ENCODE peak calls at places on chromosomes 13 and 19, in five cellular contexts. N, I, M, L and P are unnamed samples.

GRCh38 chr13:27868639-27869435 is 51.0 kb upstream of the PDX1 start:
- DNase-seq in N (peak; percentile 6), I (no peak), M (peak; percentile 2), L (no peak), P (peak; percentile 8)

GRCh38 chr19:40348961-40349507 is 539 bp downstream of the PLD3 start:
- DNase-seq in N (no peak), I (peak; percentile 60), M (no peak), L (peak; percentile 8), P (peak; percentile 43)

GRCh38 chr19:37698216-37698615 is 21.3 kb downstream of the ZNF607 start:
- DNase-seq in N (no peak), I (peak; percentile 22), M (no peak), L (no peak), P (no peak)

GRCh38 chr19:34494601-34495000 is 13.0 kb downstream of the WTIP start:
- DNase-seq in N (no peak), I (no peak), M (no peak), L (no peak), P (no peak)

GRCh38 chr13:46015374-46015773 is 37.2 kb downstream of the ZC3H13 start:
- DNase-seq in N (no peak), I (peak; percentile 12), M (no peak), L (peak; percentile 5), P (no peak)

GRCh38 chr19:31127132-31127967 is 221.9 kb downstream of the TSHZ3 start:
- DNase-seq in N (no peak), I (peak; percentile 98), M (peak; percentile 52), L (peak; percentile 90), P (peak; percentile 66)

GRCh38 chr19:30222428-30222873 is 149.7 kb upstream of the ZNF536 start:
- DNase-seq in N (peak; percentile 55), I (no peak), M (no peak), L (no peak), P (no peak)

GRCh38 chr13:49938921-49939320 is 2.8 kb upstream of the SPRYD7 start:
- DNase-seq in N (no peak), I (no peak), M (no peak), L (no peak), P (no peak)

GRCh38 chr13:98142427-98143156 is at the start of gene FARP1:
- DNase-seq in N (peak; percentile 91), I (peak; percentile 64), M (no peak), L (no peak), P (peak; percentile 80)

GRCh38 chr19:2338751-2339643 is 10.5 kb downstream of the SPPL2B start:
- DNase-seq in N (no peak), I (no peak), M (no peak), L (no peak), P (no peak)

GRCh38 chr13:79085021-79085420 is 321.0 kb downstream of the RBM26 start:
- DNase-seq in N (no peak), I (no peak), M (no peak), L (no peak), P (no peak)

GRCh38 chr13:113652404-113653263 is 5.4 kb downstream of the ATP4B start:
- DNase-seq in N (no peak), I (no peak), M (no peak), L (no peak), P (no peak)

GRCh38 chr13:38024431-38024830 is 154.9 kb upstream of the TRPC4 start:
- DNase-seq in N (no peak), I (peak; percentile 51), M (no peak), L (no peak), P (no peak)

GRCh38 chr19:1156830-1157615 is 17.0 kb downstream of the SBNO2 start:
- DNase-seq in N (no peak), I (no peak), M (no peak), L (no peak), P (no peak)

GRCh38 chr13:100890645-100891044 is 216.1 kb upstream of the TMTC4 start:
- DNase-seq in N (no peak), I (no peak), M (no peak), L (no peak), P (no peak)

GRCh38 chr13:70104481-70104880 is 3.1 kb upstream of the ATXN8OS start:
- DNase-seq in N (no peak), I (no peak), M (no peak), L (no peak), P (no peak)

GRCh38 chr19:1279782-1280341 is 4.5 kb downstream of the FAM174C start:
- DNase-seq in N (peak; percentile 87), I (peak; percentile 63), M (no peak), L (no peak), P (peak; percentile 82)

GRCh38 chr13:20272571-20273171 is 40.6 kb upstream of the GJB6 start:
- DNase-seq in N (no peak), I (no peak), M (no peak), L (no peak), P (no peak)

GRCh38 chr13:109568273-109568900 is 218.0 kb downstream of the IRS2 start:
- DNase-seq in N (no peak), I (no peak), M (no peak), L (no peak), P (no peak)

GRCh38 chr19:5679289-5680082 is 830 bp downstream of the MICOS13 start:
- DNase-seq in N (no peak), I (no peak), M (no peak), L (no peak), P (no peak)

GRCh38 chr19:14088634-14089411 is 1.7 kb downstream of the SAMD1 start:
- DNase-seq in N (no peak), I (no peak), M (no peak), L (no peak), P (no peak)

GRCh38 chr13:113351514-113352026 is 12.4 kb downstream of the GRTP1 start:
- DNase-seq in N (no peak), I (no peak), M (no peak), L (no peak), P (no peak)

GRCh38 chr19:12526542-12526941 is 24.7 kb downstream of the ZNF564 start:
- DNase-seq in N (no peak), I (no peak), M (no peak), L (no peak), P (no peak)
- H3K4me3 ChIP-seq in N (no peak overlapping the region), I (no peak overlapping the region), M (no peak overlapping the region), L (no peak overlapping the region), P (no peak overlapping the region)

GRCh38 chr19:27777242-27777641 is 1435.7 kb downstream of the UQCRFS1 start:
- DNase-seq in N (no peak), I (no peak), M (no peak), L (no peak), P (no peak)

GRCh38 chr19:27774827-27775226 is 1438.1 kb downstream of the UQCRFS1 start:
- DNase-seq in N (no peak), I (no peak), M (no peak), L (no peak), P (no peak)

GRCh38 chr19:27775395-27775794 is 1437.6 kb downstream of the UQCRFS1 start:
- DNase-seq in N (no peak), I (no peak), M (no peak), L (no peak), P (no peak)

GRCh38 chr19:27776524-27776923 is 1436.4 kb downstream of the UQCRFS1 start:
- DNase-seq in N (no peak), I (no peak), M (no peak), L (no peak), P (no peak)

GRCh38 chr19:27776020-27776419 is 1436.9 kb downstream of the UQCRFS1 start:
- DNase-seq in N (no peak), I (peak; percentile 15), M (no peak), L (no peak), P (peak; percentile 37)
- TF ChIP-seq CTCF in N (peak; percentile 42), I (peak; percentile 32), M (peak; percentile 58), L (peak; percentile 31), P (peak; percentile 45)

GRCh38 chr19:46345157-46345556 is 1.7 kb upstream of the PPP5C start:
- DNase-seq in N (no peak), I (no peak), M (no peak), L (no peak), P (no peak)

GRCh38 chr19:46344363-46344762 is 2.5 kb upstream of the PPP5C start:
- DNase-seq in N (no peak), I (no peak), M (no peak), L (no peak), P (no peak)

GRCh38 chr19:46340051-46340659 is 6.7 kb upstream of the PPP5C start:
- DNase-seq in N (no peak), I (no peak), M (no peak), L (no peak), P (no peak)

GRCh38 chr19:46339491-46339890 is 7.4 kb upstream of the PPP5C start:
- DNase-seq in N (no peak), I (no peak), M (no peak), L (no peak), P (no peak)

GRCh38 chr19:46341937-46342336 is 5.0 kb upstream of the PPP5C start:
- DNase-seq in N (no peak), I (no peak), M (no peak), L (no peak), P (no peak)
- H3K4me3 ChIP-seq in N (no peak overlapping the region), I (no peak overlapping the region), M (no peak overlapping the region), L (no peak overlapping the region), P (no peak overlapping the region)

GRCh38 chr13:73549717-73550116 is 490.9 kb downstream of the KLF5 start:
- DNase-seq in N (no peak), I (no peak), M (no peak), L (no peak), P (no peak)

GRCh38 chr13:73548444-73548843 is 489.6 kb downstream of the KLF5 start:
- DNase-seq in N (no peak), I (no peak), M (no peak), L (no peak), P (no peak)

GRCh38 chr13:73542446-73542845 is 483.6 kb downstream of the KLF5 start:
- DNase-seq in N (no peak), I (no peak), M (no peak), L (no peak), P (peak; percentile 86)

GRCh38 chr13:73547239-73547638 is 488.4 kb downstream of the KLF5 start:
- DNase-seq in N (no peak), I (no peak), M (no peak), L (no peak), P (peak; percentile 53)

GRCh38 chr13:73544175-73544574 is 485.4 kb downstream of the KLF5 start:
- DNase-seq in N (no peak), I (no peak), M (no peak), L (no peak), P (peak; percentile 19)
- TF ChIP-seq CTCF in N (no peak), I (no peak), M (no peak), L (no peak), P (peak; percentile 8)

DNA sequence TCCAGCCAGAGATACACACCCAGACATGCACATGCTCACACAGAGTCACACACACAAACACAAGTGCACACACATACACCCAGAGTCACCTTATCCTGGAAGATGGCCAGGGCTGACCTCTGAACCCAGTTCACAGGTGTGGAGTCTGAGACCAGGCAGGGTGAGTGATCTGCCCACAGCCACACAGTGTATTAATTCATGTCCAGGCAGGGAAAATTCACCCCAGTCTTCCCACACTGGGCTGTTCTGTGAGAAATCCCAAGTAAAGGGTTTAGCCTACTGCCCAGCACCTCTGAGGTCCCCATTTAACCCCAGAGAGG is 2.0 kb downstream of the POU2F2 start:
- DNase-seq in N (no peak), I (no peak), M (no peak), L (no peak), P (no peak)
- H3K4me3 ChIP-seq in N (no peak overlapping the region), I (no peak overlapping the region), M (no peak overlapping the region), L (no peak overlapping the region), P (no peak overlapping the region)